ENCODE peak calls at places on chromosomes 2 and 18, in eight cellular contexts. One of them, this sample, is unnamed.

GRCh38 chr2:2877427-2877826 is 500.2 kb downstream of the EIPR1 start:
- DNase-seq in GM19239: no peak
- DNase-seq in NCI-H526 treated with DMSO at 0.1 percent for 48 hours: peak
- DNase-seq in ACHN: no peak
- DNase-seq in mucosa of descending colon: no peak
- DNase-seq in transverse colon: no peak
- DNase-seq in CD4-positive, alpha-beta memory T cell: no peak
- DNase-seq in iris pigment epithelial cell: no peak
- DNase-seq in this sample: no peak

GRCh38 chr2:31888550-31888949 is 122.3 kb downstream of the MEMO1 start:
- DNase-seq in mucosa of descending colon: no peak
- DNase-seq in CD4-positive, alpha-beta memory T cell: no peak
- DNase-seq in NCI-H526 treated with DMSO at 0.1 percent for 48 hours: no peak
- DNase-seq in iris pigment epithelial cell: no peak
- DNase-seq in ACHN: no peak
- DNase-seq in transverse colon: no peak
- DNase-seq in GM19239: no peak
- DNase-seq in this sample: no peak

GRCh38 chr2:238095143-238095542 is 5.0 kb upstream of the ESPNL start:
- DNase-seq in transverse colon: no peak
- DNase-seq in ACHN: no peak
- DNase-seq in NCI-H526 treated with DMSO at 0.1 percent for 48 hours: no peak
- DNase-seq in GM19239: no peak
- DNase-seq in CD4-positive, alpha-beta memory T cell: no peak
- DNase-seq in iris pigment epithelial cell: no peak
- DNase-seq in mucosa of descending colon: no peak
- DNase-seq in this sample: no peak

GRCh38 chr18:3814840-3815239 is 364.9 kb downstream of the TGIF1 start:
- DNase-seq in transverse colon: no peak
- DNase-seq in GM19239: no peak
- DNase-seq in NCI-H526 treated with DMSO at 0.1 percent for 48 hours: no peak
- DNase-seq in ACHN: no peak
- DNase-seq in iris pigment epithelial cell: peak
- DNase-seq in mucosa of descending colon: no peak
- DNase-seq in CD4-positive, alpha-beta memory T cell: no peak
- DNase-seq in this sample: no peak

GRCh38 chr2:7377861-7378569 is 460.8 kb downstream of the RNF144A start:
- DNase-seq in ACHN: no peak
- DNase-seq in transverse colon: no peak
- DNase-seq in GM19239: no peak
- DNase-seq in NCI-H526 treated with DMSO at 0.1 percent for 48 hours: no peak
- DNase-seq in iris pigment epithelial cell: no peak
- DNase-seq in mucosa of descending colon: no peak
- DNase-seq in CD4-positive, alpha-beta memory T cell: no peak
- DNase-seq in this sample: peak

GRCh38 chr2:20595439-20596192 is 55.3 kb downstream of the HS1BP3 start:
- DNase-seq in NCI-H526 treated with DMSO at 0.1 percent for 48 hours: peak
- DNase-seq in CD4-positive, alpha-beta memory T cell: no peak
- DNase-seq in iris pigment epithelial cell: peak
- DNase-seq in mucosa of descending colon: no peak
- DNase-seq in ACHN: peak
- DNase-seq in transverse colon: peak
- DNase-seq in GM19239: peak
- DNase-seq in this sample: peak

GRCh38 chr2:37740330-37740729 is 68.9 kb upstream of the CDC42EP3 start:
- DNase-seq in ACHN: no peak
- DNase-seq in iris pigment epithelial cell: peak
- DNase-seq in mucosa of descending colon: no peak
- DNase-seq in GM19239: no peak
- DNase-seq in CD4-positive, alpha-beta memory T cell: no peak
- DNase-seq in transverse colon: no peak
- DNase-seq in NCI-H526 treated with DMSO at 0.1 percent for 48 hours: no peak
- DNase-seq in this sample: no peak

GRCh38 chr18:75809392-75809791 is 381.9 kb upstream of the SMIM21 start:
- DNase-seq in GM19239: no peak
- DNase-seq in ACHN: no peak
- DNase-seq in iris pigment epithelial cell: no peak
- DNase-seq in transverse colon: peak
- DNase-seq in mucosa of descending colon: no peak
- DNase-seq in CD4-positive, alpha-beta memory T cell: no peak
- DNase-seq in NCI-H526 treated with DMSO at 0.1 percent for 48 hours: no peak
- DNase-seq in this sample: no peak

GRCh38 chr2:59540864-59541263 is 1012.6 kb downstream of the BCL11A start:
- DNase-seq in mucosa of descending colon: no peak
- DNase-seq in GM19239: no peak
- DNase-seq in ACHN: no peak
- DNase-seq in CD4-positive, alpha-beta memory T cell: no peak
- DNase-seq in transverse colon: no peak
- DNase-seq in NCI-H526 treated with DMSO at 0.1 percent for 48 hours: no peak
- DNase-seq in iris pigment epithelial cell: no peak
- DNase-seq in this sample: no peak

GRCh38 chr2:237091779-237092436 is 6.2 kb downstream of the COPS8 start:
- DNase-seq in ACHN: no peak
- DNase-seq in mucosa of descending colon: no peak
- DNase-seq in iris pigment epithelial cell: peak
- DNase-seq in CD4-positive, alpha-beta memory T cell: no peak
- DNase-seq in transverse colon: no peak
- DNase-seq in NCI-H526 treated with DMSO at 0.1 percent for 48 hours: no peak
- DNase-seq in GM19239: no peak
- DNase-seq in this sample: peak

GRCh38 chr2:30689496-30690125 is 117.6 kb downstream of the CAPN13 start:
- DNase-seq in iris pigment epithelial cell: no peak
- DNase-seq in ACHN: no peak
- DNase-seq in transverse colon: no peak
- DNase-seq in NCI-H526 treated with DMSO at 0.1 percent for 48 hours: no peak
- DNase-seq in CD4-positive, alpha-beta memory T cell: no peak
- DNase-seq in mucosa of descending colon: no peak
- DNase-seq in GM19239: no peak
- DNase-seq in this sample: no peak

GRCh38 chr2:68734688-68735525 is at the start of gene ARHGAP25:
- DNase-seq in mucosa of descending colon: no peak
- DNase-seq in GM19239: no peak
- DNase-seq in transverse colon: peak
- DNase-seq in iris pigment epithelial cell: no peak
- DNase-seq in CD4-positive, alpha-beta memory T cell: peak
- DNase-seq in NCI-H526 treated with DMSO at 0.1 percent for 48 hours: no peak
- DNase-seq in ACHN: no peak
- DNase-seq in this sample: no peak

GRCh38 chr2:186205243-186205642 is 280.8 kb upstream of the ZC3H15 start:
- DNase-seq in CD4-positive, alpha-beta memory T cell: no peak
- DNase-seq in GM19239: no peak
- DNase-seq in iris pigment epithelial cell: no peak
- DNase-seq in NCI-H526 treated with DMSO at 0.1 percent for 48 hours: no peak
- DNase-seq in transverse colon: no peak
- DNase-seq in ACHN: no peak
- DNase-seq in mucosa of descending colon: no peak
- DNase-seq in this sample: no peak

GRCh38 chr2:222796413-222797103 is 64.3 kb upstream of the ACSL3 start:
- DNase-seq in GM19239: no peak
- DNase-seq in iris pigment epithelial cell: peak
- DNase-seq in CD4-positive, alpha-beta memory T cell: no peak
- DNase-seq in NCI-H526 treated with DMSO at 0.1 percent for 48 hours: no peak
- DNase-seq in transverse colon: no peak
- DNase-seq in ACHN: no peak
- DNase-seq in mucosa of descending colon: peak
- DNase-seq in this sample: no peak